ENCODE peak calls at places on chromosomes 4 and X, in six cellular contexts. One of them, this sample, is unnamed.

GRCh38 chr4:2795558-2796260 is 2.8 kb downstream of the SH3BP2 start:
- DNase-seq in endodermal cell: peak
- DNase-seq in CD8-positive, alpha-beta T cell: no peak
- DNase-seq in heart left ventricle: no peak
- DNase-seq in upper lobe of right lung: peak
- DNase-seq in colonic mucosa: peak
- DNase-seq in this sample: no peak

GRCh38 chr4:173171098-173171497 is 2.5 kb downstream of the GALNT7 start:
- DNase-seq in endodermal cell: no peak
- DNase-seq in CD8-positive, alpha-beta T cell: no peak
- DNase-seq in heart left ventricle: no peak
- DNase-seq in upper lobe of right lung: no peak
- DNase-seq in colonic mucosa: no peak
- DNase-seq in this sample: no peak

GRCh38 chr4:93384897-93385296 is 443.7 kb upstream of the ATOH1 start:
- DNase-seq in endodermal cell: no peak
- DNase-seq in CD8-positive, alpha-beta T cell: no peak
- DNase-seq in heart left ventricle: no peak
- DNase-seq in upper lobe of right lung: no peak
- DNase-seq in colonic mucosa: no peak
- DNase-seq in this sample: no peak

GRCh38 chr4:94828882-94829281 is 71.1 kb downstream of the BMPR1B start:
- DNase-seq in endodermal cell: no peak
- DNase-seq in CD8-positive, alpha-beta T cell: no peak
- DNase-seq in heart left ventricle: no peak
- DNase-seq in upper lobe of right lung: no peak
- DNase-seq in colonic mucosa: no peak
- DNase-seq in this sample: no peak

GRCh38 chrX:96591418-96591817 is 93.2 kb upstream of the DIAPH2 start:
- DNase-seq in endodermal cell: no peak
- DNase-seq in CD8-positive, alpha-beta T cell: no peak
- DNase-seq in heart left ventricle: peak
- DNase-seq in upper lobe of right lung: no peak
- DNase-seq in colonic mucosa: no peak
- DNase-seq in this sample: no peak

GRCh38 chr4:137960371-137961050 is 281.6 kb downstream of the SLC7A11 start:
- DNase-seq in endodermal cell: no peak
- DNase-seq in CD8-positive, alpha-beta T cell: no peak
- DNase-seq in heart left ventricle: no peak
- DNase-seq in upper lobe of right lung: no peak
- DNase-seq in colonic mucosa: no peak
- DNase-seq in this sample: no peak

GRCh38 chrX:86028681-86029080 is 18.7 kb downstream of the CHM start:
- DNase-seq in endodermal cell: no peak
- DNase-seq in CD8-positive, alpha-beta T cell: no peak
- DNase-seq in heart left ventricle: no peak
- DNase-seq in upper lobe of right lung: no peak
- DNase-seq in colonic mucosa: no peak
- DNase-seq in this sample: no peak

GRCh38 chrX:149540133-149540620 is 635 bp upstream of the EOLA1 start:
- DNase-seq in endodermal cell: peak
- DNase-seq in CD8-positive, alpha-beta T cell: peak
- DNase-seq in heart left ventricle: peak
- DNase-seq in upper lobe of right lung: peak
- DNase-seq in colonic mucosa: peak
- DNase-seq in this sample: peak

GRCh38 chr4:122783301-122784215 is 43.1 kb upstream of the FGF2 start:
- DNase-seq in endodermal cell: peak
- DNase-seq in CD8-positive, alpha-beta T cell: no peak
- DNase-seq in heart left ventricle: peak
- DNase-seq in upper lobe of right lung: peak
- DNase-seq in colonic mucosa: no peak
- DNase-seq in this sample: no peak

GRCh38 chr4:2361366-2362285 is 56.8 kb downstream of the ZFYVE28 start:
- DNase-seq in endodermal cell: peak
- DNase-seq in CD8-positive, alpha-beta T cell: no peak
- DNase-seq in heart left ventricle: no peak
- DNase-seq in upper lobe of right lung: peak
- DNase-seq in colonic mucosa: no peak
- DNase-seq in this sample: no peak

GRCh38 chr4:38381788-38382187 is 282.2 kb upstream of the KLF3 start:
- DNase-seq in endodermal cell: no peak
- DNase-seq in CD8-positive, alpha-beta T cell: no peak
- DNase-seq in heart left ventricle: no peak
- DNase-seq in upper lobe of right lung: no peak
- DNase-seq in colonic mucosa: peak
- DNase-seq in this sample: no peak

GRCh38 chr4:20255251-20255586 is 3.5 kb downstream of the SLIT2 start:
- DNase-seq in endodermal cell: no peak
- DNase-seq in CD8-positive, alpha-beta T cell: no peak
- DNase-seq in heart left ventricle: no peak
- DNase-seq in upper lobe of right lung: no peak
- DNase-seq in colonic mucosa: no peak
- DNase-seq in this sample: no peak

GRCh38 chr4:86543560-86544312 is 50.4 kb upstream of the PTPN13 start:
- DNase-seq in endodermal cell: no peak
- DNase-seq in CD8-positive, alpha-beta T cell: no peak
- DNase-seq in heart left ventricle: no peak
- DNase-seq in upper lobe of right lung: no peak
- DNase-seq in colonic mucosa: no peak
- DNase-seq in this sample: no peak

GRCh38 chr4:147056951-147057630 is 111.4 kb upstream of the TTC29 start:
- DNase-seq in endodermal cell: no peak
- DNase-seq in CD8-positive, alpha-beta T cell: no peak
- DNase-seq in heart left ventricle: no peak
- DNase-seq in upper lobe of right lung: no peak
- DNase-seq in colonic mucosa: no peak
- DNase-seq in this sample: no peak

GRCh38 chrX:21943460-21944135 is 3.1 kb downstream of the SMS start:
- DNase-seq in endodermal cell: peak
- DNase-seq in CD8-positive, alpha-beta T cell: no peak
- DNase-seq in heart left ventricle: no peak
- DNase-seq in upper lobe of right lung: no peak
- DNase-seq in colonic mucosa: no peak
- DNase-seq in this sample: no peak

DNA sequence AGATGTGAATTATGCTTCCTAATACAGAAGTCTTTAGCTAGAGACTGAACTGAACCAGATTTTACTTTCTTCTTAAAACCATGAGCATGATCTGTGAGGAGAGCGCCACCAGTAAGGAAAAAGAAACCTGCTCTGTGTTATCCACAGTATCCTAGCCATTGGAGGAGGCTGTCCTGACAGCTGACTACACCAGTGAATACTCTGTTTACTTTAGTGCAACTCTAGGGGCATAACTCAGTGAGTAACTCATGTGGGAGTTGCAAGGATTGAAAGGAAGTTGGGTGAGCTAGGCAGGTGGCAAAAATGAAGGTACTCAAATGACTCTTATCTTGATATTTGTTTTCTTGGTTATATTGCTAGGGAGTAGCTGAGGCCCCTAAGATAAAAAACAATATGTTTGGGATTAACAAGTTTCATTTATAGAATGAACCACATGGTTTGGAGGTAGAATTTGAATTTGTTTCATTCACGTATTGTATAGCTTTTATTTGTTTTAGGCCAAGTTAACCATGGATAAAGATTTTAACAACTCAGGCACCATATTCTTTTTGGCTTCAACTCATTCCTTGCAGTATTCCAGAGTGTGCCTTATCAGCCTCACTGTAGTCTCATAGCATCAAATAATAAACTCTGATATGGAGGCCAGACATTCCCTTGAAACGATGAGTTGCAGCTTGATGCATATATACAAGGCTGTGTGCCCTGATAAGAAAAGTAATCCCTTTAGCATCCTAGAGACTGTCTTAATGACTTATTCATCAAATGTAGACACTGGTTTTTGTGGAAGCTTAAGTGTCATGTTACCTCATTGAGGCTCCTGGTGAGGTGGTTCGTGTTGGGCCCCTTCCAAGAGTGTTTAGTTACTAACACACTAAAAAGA is 2.5 kb downstream of the BMP3 start:
- DNase-seq in endodermal cell: no peak
- DNase-seq in CD8-positive, alpha-beta T cell: no peak
- DNase-seq in heart left ventricle: no peak
- DNase-seq in upper lobe of right lung: no peak
- DNase-seq in colonic mucosa: peak
- DNase-seq in this sample: no peak
- TF ChIP-seq CTCF in endodermal cell: no peak
- TF ChIP-seq CTCF in CD8-positive, alpha-beta T cell: no peak
- TF ChIP-seq CTCF in heart left ventricle: no peak
- TF ChIP-seq CTCF in upper lobe of right lung: no peak
- TF ChIP-seq CTCF in colonic mucosa: no peak
- TF ChIP-seq CTCF in this sample: no peak

GRCh38 chr4:6598641-6599040 is 23.7 kb downstream of the MAN2B2 start:
- DNase-seq in endodermal cell: no peak
- DNase-seq in CD8-positive, alpha-beta T cell: no peak
- DNase-seq in heart left ventricle: no peak
- DNase-seq in upper lobe of right lung: no peak
- DNase-seq in colonic mucosa: no peak
- DNase-seq in this sample: no peak

GRCh38 chr4:6594826-6595355 is 19.9 kb downstream of the MAN2B2 start:
- DNase-seq in endodermal cell: no peak
- DNase-seq in CD8-positive, alpha-beta T cell: no peak
- DNase-seq in heart left ventricle: no peak
- DNase-seq in upper lobe of right lung: no peak
- DNase-seq in colonic mucosa: no peak
- DNase-seq in this sample: no peak

GRCh38 chr4:6598127-6598526 is 23.1 kb downstream of the MAN2B2 start:
- DNase-seq in endodermal cell: no peak
- DNase-seq in CD8-positive, alpha-beta T cell: no peak
- DNase-seq in heart left ventricle: no peak
- DNase-seq in upper lobe of right lung: no peak
- DNase-seq in colonic mucosa: no peak
- DNase-seq in this sample: no peak

GRCh38 chr4:6595897-6596537 is 21.0 kb downstream of the MAN2B2 start:
- DNase-seq in endodermal cell: peak
- DNase-seq in CD8-positive, alpha-beta T cell: no peak
- DNase-seq in heart left ventricle: no peak
- DNase-seq in upper lobe of right lung: no peak
- DNase-seq in colonic mucosa: no peak
- DNase-seq in this sample: no peak

GRCh38 chr4:6596948-6597347 is 22.0 kb downstream of the MAN2B2 start:
- DNase-seq in endodermal cell: no peak
- DNase-seq in CD8-positive, alpha-beta T cell: no peak
- DNase-seq in heart left ventricle: no peak
- DNase-seq in upper lobe of right lung: no peak
- DNase-seq in colonic mucosa: no peak
- DNase-seq in this sample: no peak
- H3K4me3 ChIP-seq in endodermal cell: no peak
- H3K4me3 ChIP-seq in CD8-positive, alpha-beta T cell: no peak
- H3K4me3 ChIP-seq in heart left ventricle: no peak
- H3K4me3 ChIP-seq in upper lobe of right lung: no peak
- H3K4me3 ChIP-seq in colonic mucosa: no peak
- H3K4me3 ChIP-seq in this sample: no peak

DNA sequence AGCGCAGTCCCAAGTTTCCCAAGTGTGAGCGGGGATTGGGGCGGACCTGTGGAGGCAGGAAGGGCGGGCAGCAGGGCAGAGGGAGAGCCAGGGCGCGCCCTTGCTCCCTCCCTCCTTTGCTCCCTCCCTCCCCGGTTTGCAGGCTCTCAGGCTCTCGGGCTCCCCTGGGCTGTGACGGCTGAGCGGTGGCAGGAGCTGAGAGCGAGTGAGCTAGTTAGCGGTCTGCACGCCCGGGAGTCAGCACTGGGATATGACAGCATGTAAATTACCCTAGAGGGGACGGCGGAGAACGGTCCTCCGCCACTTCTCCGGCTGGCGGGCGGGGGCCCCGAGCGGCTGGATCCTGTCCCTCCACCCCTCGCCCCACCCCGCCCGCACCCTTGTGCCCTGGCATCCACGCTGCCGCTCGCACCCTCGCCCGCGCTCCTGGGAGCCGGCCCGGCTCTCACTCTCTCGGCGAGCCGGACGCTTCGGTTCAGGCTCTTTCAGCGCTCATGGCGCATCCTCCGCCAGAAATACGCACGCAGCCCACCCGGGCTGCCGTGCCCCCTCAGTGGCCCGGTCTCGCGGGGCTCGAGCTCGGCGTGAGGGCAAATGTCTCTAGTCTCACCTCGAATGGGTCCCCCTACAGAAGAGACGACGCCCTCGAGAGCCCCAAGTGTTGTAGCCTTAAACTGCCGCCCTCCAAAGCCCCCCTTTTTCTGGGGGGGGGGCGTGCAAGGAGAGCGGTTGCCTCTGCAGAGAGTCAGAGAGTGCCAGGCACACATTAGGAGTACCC is at the start of gene TSC22D3:
- DNase-seq in endodermal cell: peak
- DNase-seq in CD8-positive, alpha-beta T cell: peak
- DNase-seq in heart left ventricle: peak
- DNase-seq in upper lobe of right lung: peak
- DNase-seq in colonic mucosa: peak
- DNase-seq in this sample: peak
- TF ChIP-seq CTCF in endodermal cell: no peak
- TF ChIP-seq CTCF in CD8-positive, alpha-beta T cell: no peak
- TF ChIP-seq CTCF in heart left ventricle: peak
- TF ChIP-seq CTCF in upper lobe of right lung: peak
- TF ChIP-seq CTCF in colonic mucosa: no peak
- TF ChIP-seq CTCF in this sample: peak

GRCh38 chr4:129094347-129094746 is 1.0 kb upstream of the SCLT1 start:
- DNase-seq in endodermal cell: no peak
- DNase-seq in CD8-positive, alpha-beta T cell: no peak
- DNase-seq in heart left ventricle: no peak
- DNase-seq in upper lobe of right lung: no peak
- DNase-seq in colonic mucosa: no peak
- DNase-seq in this sample: no peak
- H3K4me3 ChIP-seq in endodermal cell: peak
- H3K4me3 ChIP-seq in CD8-positive, alpha-beta T cell: peak
- H3K4me3 ChIP-seq in heart left ventricle: peak
- H3K4me3 ChIP-seq in upper lobe of right lung: peak
- H3K4me3 ChIP-seq in colonic mucosa: no peak
- H3K4me3 ChIP-seq in this sample: no peak